ENCODE peak calls at places on chromosomes 11 and 22, in nine cellular contexts. E, B, I, N, L, F, W, U and Y are unnamed samples.

GRCh38 chr11:69220581-69221051 is 64.9 kb downstream of the SMIM38 start:
- DNase-seq in B (no peak), F (no peak), U (no peak), W (no peak), I (no peak), N (no peak), L (no peak), E (no peak), Y (peak; percentile 11)

GRCh38 chr11:130601141-130601540 is 152.7 kb downstream of the ADAMTS15 start:
- DNase-seq in L (no peak), U (no peak), E (peak; percentile 76), I (peak; percentile 57), N (peak; percentile 52), F (peak; percentile 81), B (no peak), W (no peak), Y (peak; percentile 76)

GRCh38 chr11:46414466-46414796 is 22.9 kb upstream of the CHRM4 start:
- DNase-seq in L (no peak), I (no peak), F (no peak), W (no peak), U (no peak), N (no peak), B (peak; percentile 43), E (no peak), Y (no peak)

GRCh38 chr11:44179173-44179572 is 83.7 kb downstream of the EXT2 start:
- DNase-seq in F (peak; percentile 15), E (no peak), U (no peak), B (no peak), W (no peak), N (no peak), I (no peak), L (no peak), Y (peak; percentile 19)

GRCh38 chr11:2814751-2815150 is 70.8 kb downstream of the CDKN1C start:
- DNase-seq in F (no peak), U (no peak), E (no peak), L (no peak), N (no peak), I (no peak), B (no peak), W (no peak), Y (no peak)

GRCh38 chr11:68447015-68447801 is 13.3 kb upstream of the PPP6R3 start:
- DNase-seq in L (peak; percentile 59), W (peak; percentile 68), E (peak; percentile 74), F (peak; percentile 88), I (peak; percentile 86), U (peak; percentile 75), N (peak; percentile 53), B (peak; percentile 70), Y (peak; percentile 65)

GRCh38 chr11:76606102-76606793 is 64.3 kb downstream of the LRRC32 start:
- DNase-seq in N (no peak), I (no peak), W (no peak), E (peak; percentile 63), L (no peak), B (no peak), U (no peak), F (peak; percentile 48), Y (peak; percentile 52)

GRCh38 chr11:119605137-119605675 is 123.8 kb downstream of the NECTIN1 start:
- DNase-seq in L (no peak), B (no peak), U (no peak), F (no peak), W (no peak), N (no peak), I (no peak), E (no peak), Y (no peak)

GRCh38 chr11:30326114-30326783 is 3.3 kb downstream of the ARL14EP start:
- DNase-seq in E (no peak), W (no peak), I (no peak), B (no peak), F (no peak), L (no peak), N (no peak), U (peak; percentile 12), Y (peak; percentile 35)

GRCh38 chr22:18950141-18950540 is 14.0 kb upstream of the PRODH start:
- DNase-seq in W (no peak), U (no peak), E (no peak), I (peak; percentile 11), N (no peak), L (no peak), F (no peak), B (no peak), Y (no peak)

GRCh38 chr22:49253656-49254055 is 574.0 kb downstream of the BRD1 start:
- DNase-seq in W (no peak), B (no peak), F (no peak), E (no peak), I (no peak), L (no peak), N (no peak), U (no peak), Y (no peak)

GRCh38 chr22:38923463-38924196 is 33.8 kb upstream of the APOBEC3A start:
- DNase-seq in F (peak; percentile 92), I (peak; percentile 76), B (peak; percentile 88), U (no peak), W (peak; percentile 82), N (peak; percentile 89), L (no peak), E (peak; percentile 69), Y (peak; percentile 92)

GRCh38 chr22:49078076-49078710 is 749.5 kb downstream of the BRD1 start:
- DNase-seq in W (no peak), U (no peak), L (no peak), I (no peak), B (no peak), E (no peak), F (no peak), N (no peak), Y (no peak)

GRCh38 chr11:121615506-121615905 is 162.7 kb upstream of the SORL1-AS1 start:
- DNase-seq in B (no peak), U (no peak), W (no peak), L (no peak), F (peak; percentile 56), E (peak; percentile 13), I (no peak), N (peak; percentile 26), Y (peak; percentile 39)